ENCODE peak calls at places on chromosomes 2 and 18, in four cellular contexts. Q is choroid plexus epithelial cell, L is upper lobe of right lung, Z is tibial nerve. K is an unnamed sample.

GRCh38 chr2:173607601-173608311 is 253.1 kb downstream of the CDCA7 start:
- DNase-seq in Q (no peak), L (no peak), Z (no peak), K (no peak)

GRCh38 chr2:198498048-198498447 is 693.7 kb downstream of the PLCL1 start:
- DNase-seq in Q (no peak), L (no peak), Z (no peak), K (no peak)

GRCh38 chr2:149743842-149744468 is 156.4 kb upstream of the MMADHC start:
- DNase-seq in Q (peak; percentile 80), L (no peak), Z (no peak), K (no peak)

GRCh38 chr2:174027956-174028355 is 62.8 kb upstream of the SP3 start:
- DNase-seq in Q (no peak), L (no peak), Z (no peak), K (no peak)

GRCh38 chr2:20706786-20707185 is 39.8 kb downstream of the GDF7 start:
- DNase-seq in Q (no peak), L (no peak), Z (no peak), K (no peak)

GRCh38 chr18:68725341-68725740 is 10.4 kb upstream of the TMX3 start:
- DNase-seq in Q (peak; percentile 22), L (no peak), Z (no peak), K (no peak)

GRCh38 chr18:55266981-55267380 is 307.7 kb upstream of the CCDC68 start:
- DNase-seq in Q (no peak), L (no peak), Z (no peak), K (no peak)

GRCh38 chr2:74286725-74287124 is 56.5 kb downstream of the SLC4A5 start:
- DNase-seq in Q (no peak), L (no peak), Z (no peak), K (no peak)

GRCh38 chr18:48636436-48636835 is 97.6 kb downstream of the CTIF start:
- DNase-seq in Q (no peak), L (peak; percentile 32), Z (no peak), K (no peak)

GRCh38 chr2:54613794-54614257 is 109.6 kb upstream of the EML6 start:
- DNase-seq in Q (peak; percentile 87), L (no peak), Z (no peak), K (no peak)

GRCh38 chr2:241701155-241701404 is 759 bp upstream of the ING5 start:
- DNase-seq in Q (peak; percentile 62), L (no peak), Z (no peak), K (peak; percentile 66)

GRCh38 chr18:11327656-11328055 is 178.3 kb upstream of the PIEZO2 start:
- DNase-seq in Q (peak; percentile 33), L (no peak), Z (no peak), K (no peak)

GRCh38 chr2:47309952-47310800 is 92.8 kb upstream of the MSH2 start:
- DNase-seq in Q (peak; percentile 85), L (no peak), Z (no peak), K (peak; percentile 98)

GRCh38 chr2:218392891-218393462 is 6.7 kb upstream of the CTDSP1 start:
- DNase-seq in Q (no peak), L (no peak), Z (no peak), K (no peak)

GRCh38 chr18:79798346-79798998 is 734 bp downstream of the KCNG2 start:
- DNase-seq in Q (no peak), L (peak; percentile 63), Z (no peak), K (no peak)

GRCh38 chr2:194087569-194087968 is 1569.5 kb upstream of the SLC39A10 start:
- DNase-seq in Q (peak; percentile 59), L (no peak), Z (no peak), K (no peak)

GRCh38 chr18:9617006-9617542 is 2.7 kb upstream of the PPP4R1 start:
- DNase-seq in Q (peak; percentile 38), L (no peak), Z (no peak), K (no peak)

GRCh38 chr2:212997526-212998020 is 153.8 kb downstream of the IKZF2 start:
- DNase-seq in Q (no peak), L (no peak), Z (no peak), K (no peak)

GRCh38 chr2:236602678-236603077 is 33.1 kb downstream of the ACKR3 start:
- DNase-seq in Q (no peak), L (no peak), Z (no peak), K (no peak)

GRCh38 chr2:205681836-205682238 is 464 bp upstream of the NRP2 start:
- DNase-seq in Q (peak; percentile 29), L (peak; percentile 71), Z (no peak), K (no peak)

GRCh38 chr2:100639588-100640195 is 76.9 kb downstream of the PDCL3 start:
- DNase-seq in Q (no peak), L (no peak), Z (no peak), K (no peak)

GRCh38 chr2:47249427-47249826 is 94.3 kb upstream of the STPG4 start:
- DNase-seq in Q (peak; percentile 61), L (no peak), Z (no peak), K (no peak)

GRCh38 chr2:3175568-3175955 is 202.1 kb downstream of the EIPR1 start:
- DNase-seq in Q (no peak), L (peak; percentile 4), Z (no peak), K (no peak)

GRCh38 chr2:210225461-210225798 is 183 bp upstream of the ACADL start:
- DNase-seq in Q (peak; percentile 31), L (no peak), Z (no peak), K (no peak)
- H3K4me3 ChIP-seq in Q (peak overlapping the region; percentile 55), L (peak overlapping the region; percentile 56), Z (peak overlapping the region; percentile 51), K (no peak overlapping the region)

DNA sequence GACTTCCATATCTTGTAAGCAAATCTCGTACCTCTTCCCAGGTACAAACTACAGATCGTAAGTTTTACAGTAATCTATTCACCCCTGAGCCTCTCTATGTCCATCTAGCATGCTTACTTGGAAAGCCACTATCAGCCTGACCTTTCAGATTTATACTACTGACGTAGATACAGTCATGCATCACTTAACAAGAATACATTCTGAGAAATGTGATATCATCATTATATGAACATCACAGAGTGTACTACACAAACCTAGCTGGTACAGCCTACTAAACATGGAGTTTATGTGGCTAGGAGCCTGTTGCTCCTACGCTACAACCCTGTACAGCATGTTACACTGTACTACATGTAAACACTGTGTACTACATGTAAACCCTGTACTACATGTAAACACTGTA is 293.2 kb upstream of the ZNF804A start:
- DNase-seq in Q (no peak), L (no peak), Z (no peak), K (no peak)
- TF ChIP-seq CTCF in Q (no peak), L (no peak), Z (no peak), K (no peak)

DNA sequence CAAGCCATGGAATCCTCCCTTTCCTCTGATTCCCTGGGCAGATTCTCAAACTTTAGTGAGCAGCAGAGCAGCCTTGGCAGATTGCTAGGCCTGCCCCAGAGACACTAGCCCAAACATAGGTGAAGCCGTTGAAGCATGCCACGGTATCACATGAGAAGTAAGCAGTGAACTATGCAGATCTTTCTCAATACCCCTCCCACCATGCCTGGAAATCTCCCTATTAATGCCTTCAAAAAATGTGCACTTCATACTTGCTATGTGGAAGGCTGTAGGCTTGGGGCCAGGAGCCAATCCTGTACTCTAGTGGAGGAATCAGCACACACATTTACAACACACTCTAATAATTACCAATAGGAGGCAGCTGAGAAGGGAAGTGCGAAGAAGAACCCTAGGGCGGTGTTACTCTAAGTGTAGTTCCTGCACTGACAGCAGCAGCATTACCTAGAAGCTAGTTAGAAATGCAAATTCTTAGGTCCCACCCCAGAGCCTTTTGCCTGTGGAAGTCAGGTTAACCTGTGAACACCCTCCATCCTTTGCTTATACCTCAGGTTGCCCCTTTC is 305.1 kb upstream of the SPRED2 start:
- DNase-seq in Q (no peak), L (no peak), Z (no peak), K (no peak)
- H3K4me3 ChIP-seq in Q (no peak overlapping the region), L (no peak overlapping the region), Z (no peak overlapping the region), K (no peak overlapping the region)

GRCh38 chr2:232441147-232441651 is 14.8 kb upstream of the ALPI start:
- DNase-seq in Q (no peak), L (peak; percentile 59), Z (no peak), K (no peak)

GRCh38 chr2:232444409-232445148 is 11.4 kb upstream of the ALPI start:
- DNase-seq in Q (peak; percentile 78), L (peak; percentile 72), Z (no peak), K (peak; percentile 29)

GRCh38 chr2:232449964-232450363 is 6.0 kb upstream of the ALPI start:
- DNase-seq in Q (no peak), L (no peak), Z (no peak), K (no peak)

GRCh38 chr2:232447638-232448472 is 8.1 kb upstream of the ALPI start:
- DNase-seq in Q (no peak), L (peak; percentile 64), Z (no peak), K (no peak)

GRCh38 chr2:232447091-232447620 is 8.8 kb upstream of the ALPI start:
- DNase-seq in Q (no peak), L (no peak), Z (no peak), K (no peak)
- TF ChIP-seq CTCF in Q (no peak), L (no peak), Z (no peak), K (no peak)